ENCODE peak calls at places on chromosomes 2 and 18, in five cellular contexts. One of them, this sample, is unnamed.

GRCh38 chr2:105919191-105919811 is 174.6 kb downstream of the NCK2 start:
- DNase-seq in stimulated activated CD4-positive, alpha-beta T cell treated with anti-CD3 and anti-CD28 coated beads, Interleukin-15, amount 100 ng/mL, for 1 hour: no peak
- DNase-seq in esophagus muscularis mucosa: no peak
- DNase-seq in sciatic nerve: peak
- DNase-seq in psoas muscle: no peak
- DNase-seq in this sample: no peak

GRCh38 chr2:70046534-70046933 is 40.7 kb upstream of the PCBP1 start:
- DNase-seq in stimulated activated CD4-positive, alpha-beta T cell treated with anti-CD3 and anti-CD28 coated beads, Interleukin-15, amount 100 ng/mL, for 1 hour: no peak
- DNase-seq in esophagus muscularis mucosa: no peak
- DNase-seq in sciatic nerve: no peak
- DNase-seq in psoas muscle: no peak
- DNase-seq in this sample: no peak

GRCh38 chr2:32464441-32464840 is 107.6 kb downstream of the BIRC6 start:
- DNase-seq in stimulated activated CD4-positive, alpha-beta T cell treated with anti-CD3 and anti-CD28 coated beads, Interleukin-15, amount 100 ng/mL, for 1 hour: no peak
- DNase-seq in esophagus muscularis mucosa: no peak
- DNase-seq in sciatic nerve: no peak
- DNase-seq in psoas muscle: no peak
- DNase-seq in this sample: no peak

GRCh38 chr18:6118080-6118479 is 222.8 kb upstream of the TMEM200C start:
- DNase-seq in stimulated activated CD4-positive, alpha-beta T cell treated with anti-CD3 and anti-CD28 coated beads, Interleukin-15, amount 100 ng/mL, for 1 hour: no peak
- DNase-seq in esophagus muscularis mucosa: no peak
- DNase-seq in sciatic nerve: no peak
- DNase-seq in psoas muscle: no peak
- DNase-seq in this sample: no peak

GRCh38 chr18:48723837-48724236 is 185.0 kb downstream of the CTIF start:
- DNase-seq in stimulated activated CD4-positive, alpha-beta T cell treated with anti-CD3 and anti-CD28 coated beads, Interleukin-15, amount 100 ng/mL, for 1 hour: no peak
- DNase-seq in esophagus muscularis mucosa: no peak
- DNase-seq in sciatic nerve: no peak
- DNase-seq in psoas muscle: no peak
- DNase-seq in this sample: no peak

GRCh38 chr2:375270-375946 is 87.5 kb upstream of the ALKAL2 start:
- DNase-seq in stimulated activated CD4-positive, alpha-beta T cell treated with anti-CD3 and anti-CD28 coated beads, Interleukin-15, amount 100 ng/mL, for 1 hour: no peak
- DNase-seq in esophagus muscularis mucosa: no peak
- DNase-seq in sciatic nerve: no peak
- DNase-seq in psoas muscle: no peak
- DNase-seq in this sample: no peak

GRCh38 chr2:128321784-128322650 is 3.3 kb upstream of the HS6ST1 start:
- DNase-seq in stimulated activated CD4-positive, alpha-beta T cell treated with anti-CD3 and anti-CD28 coated beads, Interleukin-15, amount 100 ng/mL, for 1 hour: peak
- DNase-seq in esophagus muscularis mucosa: peak
- DNase-seq in sciatic nerve: peak
- DNase-seq in psoas muscle: peak
- DNase-seq in this sample: peak

GRCh38 chr2:1591978-1592907 is 152.1 kb downstream of the PXDN start:
- DNase-seq in stimulated activated CD4-positive, alpha-beta T cell treated with anti-CD3 and anti-CD28 coated beads, Interleukin-15, amount 100 ng/mL, for 1 hour: no peak
- DNase-seq in esophagus muscularis mucosa: no peak
- DNase-seq in sciatic nerve: peak
- DNase-seq in psoas muscle: peak
- DNase-seq in this sample: no peak

GRCh38 chr2:9844036-9844483 is 786 bp downstream of the TAF1B start:
- DNase-seq in stimulated activated CD4-positive, alpha-beta T cell treated with anti-CD3 and anti-CD28 coated beads, Interleukin-15, amount 100 ng/mL, for 1 hour: no peak
- DNase-seq in esophagus muscularis mucosa: no peak
- DNase-seq in sciatic nerve: no peak
- DNase-seq in psoas muscle: no peak
- DNase-seq in this sample: no peak

GRCh38 chr2:14516844-14517243 is 115.7 kb upstream of the LRATD1 start:
- DNase-seq in stimulated activated CD4-positive, alpha-beta T cell treated with anti-CD3 and anti-CD28 coated beads, Interleukin-15, amount 100 ng/mL, for 1 hour: no peak
- DNase-seq in esophagus muscularis mucosa: no peak
- DNase-seq in sciatic nerve: no peak
- DNase-seq in psoas muscle: no peak
- DNase-seq in this sample: no peak

GRCh38 chr18:22346342-22346967 is 71.3 kb downstream of the CTAGE1 start:
- DNase-seq in stimulated activated CD4-positive, alpha-beta T cell treated with anti-CD3 and anti-CD28 coated beads, Interleukin-15, amount 100 ng/mL, for 1 hour: no peak
- DNase-seq in esophagus muscularis mucosa: peak
- DNase-seq in sciatic nerve: no peak
- DNase-seq in psoas muscle: peak
- DNase-seq in this sample: no peak

GRCh38 chr2:239596298-239596697 is 195.5 kb upstream of the HDAC4 start:
- DNase-seq in stimulated activated CD4-positive, alpha-beta T cell treated with anti-CD3 and anti-CD28 coated beads, Interleukin-15, amount 100 ng/mL, for 1 hour: no peak
- DNase-seq in esophagus muscularis mucosa: no peak
- DNase-seq in sciatic nerve: no peak
- DNase-seq in psoas muscle: peak
- DNase-seq in this sample: no peak

GRCh38 chr18:59268722-59269562 is 4.3 kb downstream of the RAX start:
- DNase-seq in stimulated activated CD4-positive, alpha-beta T cell treated with anti-CD3 and anti-CD28 coated beads, Interleukin-15, amount 100 ng/mL, for 1 hour: no peak
- DNase-seq in esophagus muscularis mucosa: peak
- DNase-seq in sciatic nerve: no peak
- DNase-seq in psoas muscle: no peak
- DNase-seq in this sample: no peak

GRCh38 chr2:109059474-109060165 is 69.4 kb upstream of the SH3RF3 start:
- DNase-seq in stimulated activated CD4-positive, alpha-beta T cell treated with anti-CD3 and anti-CD28 coated beads, Interleukin-15, amount 100 ng/mL, for 1 hour: no peak
- DNase-seq in esophagus muscularis mucosa: no peak
- DNase-seq in sciatic nerve: no peak
- DNase-seq in psoas muscle: no peak
- DNase-seq in this sample: no peak

GRCh38 chr2:102063360-102063947 is 71.7 kb downstream of the IL1R2 start:
- DNase-seq in stimulated activated CD4-positive, alpha-beta T cell treated with anti-CD3 and anti-CD28 coated beads, Interleukin-15, amount 100 ng/mL, for 1 hour: no peak
- DNase-seq in esophagus muscularis mucosa: peak
- DNase-seq in sciatic nerve: no peak
- DNase-seq in psoas muscle: peak
- DNase-seq in this sample: no peak

GRCh38 chr2:197011777-197012641 is 85.5 kb upstream of the PGAP1 start:
- DNase-seq in stimulated activated CD4-positive, alpha-beta T cell treated with anti-CD3 and anti-CD28 coated beads, Interleukin-15, amount 100 ng/mL, for 1 hour: no peak
- DNase-seq in esophagus muscularis mucosa: no peak
- DNase-seq in sciatic nerve: no peak
- DNase-seq in psoas muscle: no peak
- DNase-seq in this sample: no peak

GRCh38 chr2:152518656-152519580 is 183.9 kb downstream of the FMNL2 start:
- DNase-seq in stimulated activated CD4-positive, alpha-beta T cell treated with anti-CD3 and anti-CD28 coated beads, Interleukin-15, amount 100 ng/mL, for 1 hour: no peak
- DNase-seq in esophagus muscularis mucosa: no peak
- DNase-seq in sciatic nerve: no peak
- DNase-seq in psoas muscle: no peak
- DNase-seq in this sample: no peak

GRCh38 chr2:131092409-131093065 is 723 bp downstream of the FAM168B start:
- DNase-seq in stimulated activated CD4-positive, alpha-beta T cell treated with anti-CD3 and anti-CD28 coated beads, Interleukin-15, amount 100 ng/mL, for 1 hour: no peak
- DNase-seq in esophagus muscularis mucosa: no peak
- DNase-seq in sciatic nerve: no peak
- DNase-seq in psoas muscle: no peak
- DNase-seq in this sample: no peak

GRCh38 chr2:199811360-199811759 is 39.6 kb downstream of the FTCDNL1 start:
- DNase-seq in stimulated activated CD4-positive, alpha-beta T cell treated with anti-CD3 and anti-CD28 coated beads, Interleukin-15, amount 100 ng/mL, for 1 hour: no peak
- DNase-seq in esophagus muscularis mucosa: no peak
- DNase-seq in sciatic nerve: no peak
- DNase-seq in psoas muscle: no peak
- DNase-seq in this sample: no peak